ENCODE peak calls at places on chromosomes 12 and 14, in nine cellular contexts. U, J, S, K, B, X, H, E and A are unnamed samples.

GRCh38 chr14:96734076-96734622 is 63.0 kb upstream of the VRK1 start:
- DNase-seq in U (no peak), B (no peak), S (no peak), K (no peak), E (no peak), J (no peak), H (no peak), X (no peak), A (no peak)

GRCh38 chr12:33514893-33515292 is 75.3 kb upstream of the SYT10 start:
- DNase-seq in E (no peak), B (no peak), J (no peak), U (no peak), X (no peak), S (no peak), H (no peak), K (no peak), A (no peak)

GRCh38 chr12:47777741-47778558 is 4.9 kb downstream of the SLC48A1 start:
- DNase-seq in H (no peak), U (no peak), X (no peak), E (peak; percentile 57), J (no peak), S (no peak), B (peak; percentile 64), K (no peak), A (no peak)

GRCh38 chr12:76879710-76880025 is 849 bp upstream of the CSRP2 start:
- DNase-seq in E (no peak), X (no peak), U (no peak), K (no peak), J (no peak), H (no peak), B (no peak), S (no peak), A (peak; percentile 79)

GRCh38 chr12:103642240-103642864 is 55.3 kb downstream of the STAB2 start:
- DNase-seq in S (peak; percentile 16), B (no peak), X (no peak), K (no peak), U (no peak), J (no peak), E (no peak), H (no peak), A (no peak)

GRCh38 chr12:109670647-109671046 is 43.0 kb upstream of the FAM222A start:
- DNase-seq in S (no peak), E (no peak), U (no peak), H (no peak), X (no peak), J (no peak), B (no peak), K (no peak), A (no peak)

GRCh38 chr12:53365245-53365904 is 14.6 kb upstream of the SP1 start:
- DNase-seq in E (no peak), S (no peak), B (no peak), H (no peak), X (no peak), J (no peak), K (no peak), U (no peak), A (no peak)

GRCh38 chr12:12528361-12529092 is 34.1 kb downstream of the DUSP16 start:
- DNase-seq in H (no peak), X (no peak), E (no peak), S (no peak), B (no peak), K (no peak), U (no peak), J (no peak), A (no peak)

DNA sequence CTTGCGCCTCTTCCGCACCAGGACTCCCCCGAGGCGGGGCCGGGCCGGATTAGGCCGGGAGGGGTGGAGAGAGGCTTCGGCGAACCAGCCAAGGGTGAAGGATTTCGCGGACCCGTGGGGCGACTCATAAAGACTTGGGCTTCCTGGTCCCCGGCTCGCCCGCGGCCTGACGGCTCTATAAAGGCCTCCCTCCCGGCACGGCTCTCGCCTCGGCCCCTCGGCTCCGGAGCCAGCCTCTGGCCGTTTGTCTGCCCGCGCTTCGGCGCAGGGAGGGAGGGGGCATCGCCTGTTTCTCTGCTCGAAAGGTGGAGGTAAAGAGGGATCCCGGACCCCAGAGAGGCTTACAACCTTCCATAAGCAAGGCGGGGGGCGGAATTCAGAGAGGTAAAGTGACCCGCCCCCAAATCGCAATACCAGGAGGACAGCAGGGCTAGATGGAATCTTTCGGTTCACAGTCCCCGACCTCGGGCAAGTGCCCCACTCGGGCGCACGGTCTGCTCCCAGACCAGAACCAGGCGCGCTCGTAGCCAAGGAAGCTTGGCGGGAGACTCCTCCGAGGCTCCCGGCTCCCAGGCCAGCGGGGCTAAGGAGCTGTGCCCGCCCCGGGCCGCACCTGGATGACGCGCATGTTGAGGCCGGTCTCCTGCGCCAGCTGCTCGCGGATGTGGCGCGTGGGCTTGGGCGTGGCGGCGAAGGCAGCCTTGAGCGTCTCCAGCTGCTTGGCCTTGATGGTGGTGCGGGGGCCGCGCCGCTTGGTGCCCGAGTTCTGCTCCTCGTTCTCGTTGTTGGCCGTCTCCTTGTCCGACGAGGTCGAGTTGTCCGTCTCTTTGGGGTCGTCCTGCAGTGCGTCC is 3.9 kb downstream of the LHX5 start:
- DNase-seq in B (no peak), X (no peak), U (no peak), H (no peak), K (no peak), E (no peak), J (no peak), S (no peak), A (no peak)
- H3K4me1 ChIP-seq in B (peaks cover 12% of the 10 kb centered on the region), X (peaks cover 13% of the 10 kb centered on the region), U (peaks cover 22% of the 10 kb centered on the region), H (peaks cover 27% of the 10 kb centered on the region), K (peaks cover 39% of the 10 kb centered on the region), E (peaks cover 39% of the 10 kb centered on the region), J (peaks cover 36% of the 10 kb centered on the region), S (no peaks in the 10 kb centered on the region), A (peaks cover 15% of the 10 kb centered on the region)

GRCh38 chr14:104426771-104427125 is 152.8 kb upstream of the C14orf180 start:
- DNase-seq in U (no peak), X (no peak), K (no peak), B (no peak), S (no peak), J (no peak), H (no peak), E (no peak), A (no peak)

GRCh38 chr14:104423715-104424405 is 155.7 kb upstream of the C14orf180 start:
- DNase-seq in B (no peak), K (no peak), X (peak; percentile 27), S (no peak), H (no peak), J (no peak), U (no peak), E (no peak), A (peak; percentile 48)

GRCh38 chr14:104425763-104426691 is 153.5 kb upstream of the C14orf180 start:
- DNase-seq in J (no peak), H (no peak), S (no peak), K (no peak), U (no peak), X (no peak), E (no peak), B (no peak), A (no peak)

GRCh38 chr14:104424406-104425072 is 155.0 kb upstream of the C14orf180 start:
- DNase-seq in K (no peak), X (no peak), J (no peak), B (no peak), E (no peak), S (no peak), H (no peak), U (no peak), A (no peak)

DNA sequence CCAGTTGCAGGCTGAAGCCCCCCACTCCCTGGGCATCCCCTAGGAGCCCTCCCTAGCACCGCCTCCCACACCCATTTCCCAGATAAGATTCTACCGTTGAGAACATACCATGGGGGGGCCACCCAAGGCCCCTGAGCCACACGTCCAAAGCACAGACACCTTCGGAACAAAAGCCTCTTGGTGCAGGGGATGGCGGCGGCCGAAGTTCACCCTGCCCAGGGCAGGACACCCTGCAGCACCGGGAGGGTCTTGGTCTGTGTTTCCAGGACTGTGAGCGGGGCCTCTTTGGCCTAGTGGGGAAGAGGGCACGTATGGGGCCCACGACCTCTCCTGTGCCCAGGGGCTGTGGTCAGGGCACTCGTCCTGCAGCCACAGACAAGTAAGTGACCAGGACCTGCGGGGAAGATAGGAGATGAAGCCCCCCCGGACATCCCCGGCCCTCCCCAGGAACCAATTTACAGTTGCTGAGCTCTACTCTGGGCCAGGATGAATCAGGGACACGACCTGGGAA is 154.3 kb upstream of the C14orf180 start:
- DNase-seq in B (no peak), H (no peak), K (no peak), X (no peak), J (no peak), U (no peak), S (no peak), E (no peak), A (no peak)
- H3K9me3 ChIP-seq in B (no peaks in the 10 kb centered on the region), H (no peaks in the 10 kb centered on the region), K (no peaks in the 10 kb centered on the region), X (no peaks in the 10 kb centered on the region), J (no peaks in the 10 kb centered on the region), U (no peaks in the 10 kb centered on the region), S (no peaks in the 10 kb centered on the region), E (no peaks in the 10 kb centered on the region), A (no peaks in the 10 kb centered on the region)

GRCh38 chr12:124489220-124489619 is 78.2 kb downstream of the NCOR2 start:
- DNase-seq in H (no peak), X (no peak), E (no peak), K (no peak), B (no peak), J (no peak), S (no peak), U (no peak), A (no peak)

GRCh38 chr12:124487065-124487833 is 80.2 kb downstream of the NCOR2 start:
- DNase-seq in E (no peak), K (no peak), S (no peak), J (peak; percentile 59), B (no peak), X (no peak), U (no peak), H (no peak), A (no peak)

GRCh38 chr12:124487834-124488165 is 79.6 kb downstream of the NCOR2 start:
- DNase-seq in J (no peak), B (no peak), K (no peak), S (no peak), E (no peak), U (no peak), H (no peak), X (no peak), A (no peak)

GRCh38 chr12:124489915-124490583 is 77.4 kb downstream of the NCOR2 start:
- DNase-seq in U (no peak), S (no peak), B (no peak), E (no peak), J (no peak), K (no peak), X (no peak), H (no peak), A (no peak)

DNA sequence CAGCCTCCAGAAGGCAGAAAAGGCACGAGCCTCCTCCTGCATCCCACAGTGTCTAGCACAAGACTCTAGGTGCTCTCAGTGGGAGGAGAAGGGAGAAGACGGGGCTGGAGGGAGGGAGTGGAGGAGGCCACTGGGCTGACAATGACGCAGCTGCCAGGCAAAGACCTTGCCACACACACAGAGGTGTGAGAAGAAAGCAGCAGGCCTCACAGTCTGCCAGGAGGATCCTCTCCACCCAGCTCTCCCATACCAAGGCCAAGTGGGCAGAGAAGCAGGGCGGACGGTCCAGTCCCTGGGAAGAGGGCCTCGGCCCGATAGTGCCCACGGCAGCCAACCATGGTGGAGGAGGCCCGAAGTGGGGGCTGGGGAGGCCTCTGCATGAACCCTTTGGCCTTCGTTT is 78.9 kb downstream of the NCOR2 start:
- DNase-seq in H (no peak), K (no peak), B (no peak), S (no peak), X (no peak), U (no peak), E (no peak), J (no peak), A (no peak)
- H3K27ac ChIP-seq in H (peak overlapping the region; percentile 36), K (no peak overlapping the region), B (peak overlapping the region; percentile 61), S (no peak overlapping the region), X (no peak overlapping the region), U (no peak overlapping the region), E (no peak overlapping the region), J (peak overlapping the region; percentile 14), A (no peak overlapping the region)

GRCh38 chr12:70052931-70053497 is 190.2 kb upstream of the CNOT2 start:
- DNase-seq in E (no peak), K (no peak), B (no peak), J (peak; percentile 13), S (peak; percentile 84), H (peak; percentile 33), X (peak; percentile 51), U (no peak), A (no peak)
- H3K4me1 ChIP-seq in E (peaks cover 15% of the 10 kb centered on the region), K (no peaks in the 10 kb centered on the region), B (no peaks in the 10 kb centered on the region), J (no peaks in the 10 kb centered on the region), S (peaks cover 11% of the 10 kb centered on the region), H (no peaks in the 10 kb centered on the region), X (no peaks in the 10 kb centered on the region), U (no peaks in the 10 kb centered on the region), A (no peaks in the 10 kb centered on the region)